ENCODE peak calls at places on chromosomes 3 and 15, in seven cellular contexts. One of them, this sample, is unnamed.
A peak's percentile ranks its signal among the peaks of the same experiment; 100 is the strongest.

GRCh38 chr15:72285927-72286516 is 13.7 kb upstream of the PARP6 start:
- DNase-seq in HepG2: peak; percentile 28
- DNase-seq in HCT116: peak; percentile 22
- DNase-seq in SK-N-SH: peak; percentile 41
- DNase-seq in GM12878: no peak
- DNase-seq in H1: peak; percentile 27
- DNase-seq in K562: peak; percentile 64
- DNase-seq in this sample: peak; percentile 46

GRCh38 chr15:76200641-76201105 is 110.6 kb downstream of the ETFA start:
- DNase-seq in H1: no peak
- DNase-seq in HCT116: no peak
- DNase-seq in HepG2: no peak
- DNase-seq in SK-N-SH: no peak
- DNase-seq in GM12878: no peak
- DNase-seq in K562: no peak
- DNase-seq in this sample: no peak

GRCh38 chr3:9750556-9751411 is 1.0 kb downstream of the OGG1 start:
- DNase-seq in H1: no peak
- DNase-seq in HepG2: peak; percentile 53
- DNase-seq in GM12878: no peak
- DNase-seq in HCT116: no peak
- DNase-seq in K562: peak; percentile 60
- DNase-seq in SK-N-SH: no peak
- DNase-seq in this sample: no peak

GRCh38 chr3:48820626-48821324 is 26.9 kb downstream of the PRKAR2A start:
- DNase-seq in HepG2: peak; percentile 5
- DNase-seq in K562: no peak
- DNase-seq in GM12878: no peak
- DNase-seq in H1: no peak
- DNase-seq in HCT116: no peak
- DNase-seq in SK-N-SH: no peak
- DNase-seq in this sample: no peak

GRCh38 chr15:65829150-65829764 is 37.2 kb upstream of the DENND4A start:
- DNase-seq in GM12878: no peak
- DNase-seq in SK-N-SH: peak; percentile 44
- DNase-seq in K562: peak; percentile 52
- DNase-seq in HepG2: peak; percentile 33
- DNase-seq in H1: no peak
- DNase-seq in HCT116: peak; percentile 38
- DNase-seq in this sample: no peak

GRCh38 chr3:107062787-107063186 is 314.5 kb upstream of the CCDC54 start:
- DNase-seq in HepG2: no peak
- DNase-seq in HCT116: no peak
- DNase-seq in H1: no peak
- DNase-seq in K562: no peak
- DNase-seq in SK-N-SH: no peak
- DNase-seq in GM12878: no peak
- DNase-seq in this sample: no peak

GRCh38 chr3:137224464-137224863 is 266.7 kb downstream of the IL20RB start:
- DNase-seq in K562: no peak
- DNase-seq in HCT116: no peak
- DNase-seq in HepG2: no peak
- DNase-seq in GM12878: no peak
- DNase-seq in H1: no peak
- DNase-seq in SK-N-SH: no peak
- DNase-seq in this sample: no peak

GRCh38 chr3:9727041-9727595 is 4.4 kb upstream of the BRPF1 start:
- DNase-seq in GM12878: no peak
- DNase-seq in SK-N-SH: peak; percentile 51
- DNase-seq in HepG2: peak; percentile 42
- DNase-seq in H1: peak; percentile 64
- DNase-seq in HCT116: peak; percentile 48
- DNase-seq in K562: peak; percentile 84
- DNase-seq in this sample: peak; percentile 6

GRCh38 chr3:196323723-196324122 is 5.7 kb upstream of the DYNLT2B start:
- DNase-seq in K562: peak; percentile 31
- DNase-seq in HCT116: no peak
- DNase-seq in GM12878: no peak
- DNase-seq in SK-N-SH: peak; percentile 61
- DNase-seq in H1: no peak
- DNase-seq in HepG2: peak; percentile 37
- DNase-seq in this sample: no peak

GRCh38 chr3:143482106-143483088 is 362.8 kb downstream of the CHST2 start:
- DNase-seq in H1: no peak
- DNase-seq in HCT116: no peak
- DNase-seq in SK-N-SH: no peak
- DNase-seq in HepG2: no peak
- DNase-seq in GM12878: no peak
- DNase-seq in K562: no peak
- DNase-seq in this sample: no peak

GRCh38 chr3:100316656-100317069 is 17.9 kb upstream of the NIT2 start:
- DNase-seq in HepG2: peak; percentile 39
- DNase-seq in K562: peak; percentile 68
- DNase-seq in SK-N-SH: peak; percentile 45
- DNase-seq in H1: no peak
- DNase-seq in GM12878: no peak
- DNase-seq in HCT116: peak; percentile 46
- DNase-seq in this sample: no peak

DNA sequence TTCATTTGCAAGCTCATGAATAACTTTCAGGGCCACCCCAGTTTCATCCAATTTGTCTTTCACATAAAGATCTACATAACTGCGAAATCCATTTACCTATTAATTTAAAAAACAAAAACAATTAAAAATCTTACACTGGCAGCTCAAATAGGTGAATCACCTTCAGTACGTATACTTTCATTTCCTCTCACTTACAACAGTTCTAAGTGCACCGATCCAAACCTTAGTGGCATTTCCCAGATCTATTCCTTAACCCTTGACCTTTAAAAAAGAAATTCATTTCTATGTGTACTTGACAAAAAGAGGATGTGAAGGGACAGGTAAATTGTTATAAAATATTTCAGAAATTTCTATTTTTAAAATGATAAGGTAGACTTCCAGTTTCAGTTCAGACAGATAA is 30.8 kb downstream of the TOP2B start:
- DNase-seq in K562: no peak
- DNase-seq in GM12878: no peak
- DNase-seq in SK-N-SH: no peak
- DNase-seq in HepG2: no peak
- DNase-seq in H1: no peak
- DNase-seq in HCT116: no peak
- DNase-seq in this sample: no peak
- TF ChIP-seq JUND in K562: no peak
- TF ChIP-seq JUND in GM12878: no peak
- TF ChIP-seq JUND in SK-N-SH: no peak
- TF ChIP-seq JUND in HepG2: no peak
- TF ChIP-seq JUND in H1: no peak
- TF ChIP-seq JUND in HCT116: no peak
- TF ChIP-seq JUND in this sample: no peak

DNA sequence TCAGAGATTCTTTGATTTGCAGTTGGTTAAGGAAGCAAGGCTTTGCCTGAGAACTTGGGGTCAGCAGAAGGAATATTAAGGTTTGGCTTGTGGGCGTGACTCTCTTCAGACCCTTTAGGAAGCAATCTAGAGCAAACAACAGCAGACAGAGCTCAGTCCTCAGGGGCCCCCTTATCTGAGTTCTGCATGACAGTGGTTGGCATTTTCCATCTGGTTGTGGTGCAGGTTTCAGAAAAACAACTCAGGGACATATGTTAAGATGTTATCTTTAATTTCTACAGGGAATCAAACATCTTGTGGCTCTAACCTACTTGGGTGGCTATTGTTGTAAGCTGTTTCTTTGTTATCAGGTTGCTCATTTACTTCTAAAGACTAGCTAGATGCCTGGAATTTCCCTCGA is 141.4 kb downstream of the VPS8 start:
- DNase-seq in GM12878: no peak
- DNase-seq in SK-N-SH: peak; percentile 32
- DNase-seq in K562: peak; percentile 66
- DNase-seq in H1: no peak
- DNase-seq in HepG2: no peak
- DNase-seq in HCT116: no peak
- DNase-seq in this sample: no peak
- TF ChIP-seq JUND in GM12878: no peak
- TF ChIP-seq JUND in SK-N-SH: no peak
- TF ChIP-seq JUND in K562: no peak
- TF ChIP-seq JUND in H1: no peak
- TF ChIP-seq JUND in HepG2: no peak
- TF ChIP-seq JUND in HCT116: no peak
- TF ChIP-seq JUND in this sample: no peak

GRCh38 chr3:55330355-55330754 is 156.8 kb downstream of the WNT5A start:
- DNase-seq in HCT116: no peak
- DNase-seq in K562: no peak
- DNase-seq in H1: no peak
- DNase-seq in GM12878: no peak
- DNase-seq in HepG2: no peak
- DNase-seq in SK-N-SH: no peak
- DNase-seq in this sample: no peak
- TF ChIP-seq JUND in HCT116: no peak
- TF ChIP-seq JUND in K562: no peak
- TF ChIP-seq JUND in H1: no peak
- TF ChIP-seq JUND in GM12878: no peak
- TF ChIP-seq JUND in HepG2: no peak
- TF ChIP-seq JUND in SK-N-SH: peak; percentile 82
- TF ChIP-seq JUND in this sample: no peak

DNA sequence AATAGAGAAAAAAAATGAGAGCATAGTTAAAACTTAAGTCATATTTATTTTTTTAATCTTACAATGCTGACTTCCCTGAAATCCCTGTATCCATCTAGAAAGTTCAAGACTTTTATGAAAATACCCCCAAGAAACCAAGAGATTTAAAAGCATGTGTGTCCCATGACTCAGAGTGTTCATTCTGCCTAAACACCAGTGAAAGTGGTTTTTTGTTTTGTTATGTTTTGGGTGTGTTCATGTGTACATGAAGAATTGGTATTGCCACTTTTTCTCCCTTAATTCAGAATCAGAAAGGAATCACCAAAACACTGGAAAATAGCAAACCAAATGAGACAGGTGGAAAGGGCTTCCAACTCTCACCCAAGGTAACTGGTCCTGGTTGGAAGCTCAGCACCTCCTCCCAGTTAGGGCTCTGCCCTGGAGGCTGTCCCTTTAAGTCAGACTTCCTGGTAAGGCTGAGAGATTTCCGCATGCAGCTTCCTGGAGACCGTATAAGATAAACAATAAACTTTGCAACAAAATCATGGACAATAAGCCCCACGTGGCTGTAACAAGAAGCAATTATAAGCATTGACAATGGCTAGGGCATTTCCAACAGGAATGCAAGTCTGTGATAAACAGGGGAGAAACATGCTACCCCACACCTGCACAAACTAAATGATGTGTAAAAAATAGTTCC is 121.9 kb upstream of the ARHGEF3 start:
- DNase-seq in SK-N-SH: no peak
- DNase-seq in HCT116: peak; percentile 18
- DNase-seq in GM12878: no peak
- DNase-seq in HepG2: no peak
- DNase-seq in H1: no peak
- DNase-seq in K562: peak; percentile 2
- DNase-seq in this sample: peak; percentile 54
- TF ChIP-seq JUND in SK-N-SH: no peak
- TF ChIP-seq JUND in HCT116: no peak
- TF ChIP-seq JUND in GM12878: no peak
- TF ChIP-seq JUND in HepG2: no peak
- TF ChIP-seq JUND in H1: no peak
- TF ChIP-seq JUND in K562: no peak
- TF ChIP-seq JUND in this sample: no peak

GRCh38 chr3:157066335-157067071 is 93.4 kb downstream of the CCNL1 start:
- DNase-seq in K562: no peak
- DNase-seq in H1: no peak
- DNase-seq in HCT116: no peak
- DNase-seq in SK-N-SH: no peak
- DNase-seq in GM12878: no peak
- DNase-seq in HepG2: no peak
- DNase-seq in this sample: no peak

GRCh38 chr3:157061271-157061670 is 98.7 kb downstream of the CCNL1 start:
- DNase-seq in HCT116: no peak
- DNase-seq in HepG2: no peak
- DNase-seq in H1: no peak
- DNase-seq in GM12878: no peak
- DNase-seq in K562: no peak
- DNase-seq in SK-N-SH: no peak
- DNase-seq in this sample: no peak

GRCh38 chr3:157065201-157065600 is 94.7 kb downstream of the CCNL1 start:
- DNase-seq in H1: no peak
- DNase-seq in GM12878: no peak
- DNase-seq in HCT116: no peak
- DNase-seq in HepG2: no peak
- DNase-seq in SK-N-SH: no peak
- DNase-seq in K562: no peak
- DNase-seq in this sample: no peak

GRCh38 chr3:157064402-157064801 is 95.5 kb downstream of the CCNL1 start:
- DNase-seq in H1: no peak
- DNase-seq in SK-N-SH: no peak
- DNase-seq in K562: no peak
- DNase-seq in HCT116: no peak
- DNase-seq in HepG2: no peak
- DNase-seq in GM12878: peak; percentile 48
- DNase-seq in this sample: no peak

GRCh38 chr3:157063926-157064325 is 96.0 kb downstream of the CCNL1 start:
- DNase-seq in SK-N-SH: no peak
- DNase-seq in H1: no peak
- DNase-seq in HepG2: no peak
- DNase-seq in K562: no peak
- DNase-seq in GM12878: no peak
- DNase-seq in HCT116: no peak
- DNase-seq in this sample: no peak
- TF ChIP-seq JUND in SK-N-SH: no peak
- TF ChIP-seq JUND in H1: no peak
- TF ChIP-seq JUND in HepG2: no peak
- TF ChIP-seq JUND in K562: no peak
- TF ChIP-seq JUND in GM12878: no peak
- TF ChIP-seq JUND in HCT116: no peak
- TF ChIP-seq JUND in this sample: no peak

DNA sequence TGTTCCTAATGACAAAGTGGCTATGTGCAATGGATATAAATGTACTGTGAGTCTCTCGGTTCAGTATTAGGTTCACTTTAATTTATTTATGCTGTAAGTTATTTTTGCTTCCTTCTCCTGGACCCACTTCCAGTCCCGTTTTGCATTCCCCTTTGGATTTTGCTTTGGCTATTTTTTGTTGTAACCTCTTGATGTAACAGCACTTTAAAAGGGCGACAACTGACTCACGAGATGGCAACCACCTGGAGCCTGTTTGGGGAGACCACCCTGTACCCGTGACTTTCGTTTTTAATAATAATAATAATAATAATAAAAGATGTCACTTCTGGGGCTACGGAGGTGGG is 5.6 kb downstream of the RNU6-1 start:
- DNase-seq in GM12878: no peak
- DNase-seq in HepG2: no peak
- DNase-seq in SK-N-SH: no peak
- DNase-seq in HCT116: no peak
- DNase-seq in K562: no peak
- DNase-seq in H1: no peak
- DNase-seq in this sample: no peak
- TF ChIP-seq JUND in GM12878: no peak
- TF ChIP-seq JUND in HepG2: no peak
- TF ChIP-seq JUND in SK-N-SH: no peak
- TF ChIP-seq JUND in HCT116: no peak
- TF ChIP-seq JUND in K562: no peak
- TF ChIP-seq JUND in H1: no peak
- TF ChIP-seq JUND in this sample: no peak